ENCODE peak calls at places on chromosomes 4 and X, in four cellular contexts. Z is CD8-positive, alpha-beta T cell; D is PC-9; R is epithelial cell of esophagus. T is an unnamed sample.

GRCh38 chrX:115898382-115899001 is 272.1 kb upstream of the AGTR2 start:
- DNase-seq in Z (no peak), D (peak), R (no peak), T (peak)

GRCh38 chr4:153555730-153556440 is 89.7 kb downstream of the TMEM131L start:
- DNase-seq in Z (no peak), D (no peak), R (no peak), T (no peak)

GRCh38 chrX:82589410-82589809 is 918.7 kb upstream of the POU3F4 start:
- DNase-seq in Z (no peak), D (no peak), R (peak), T (no peak)

GRCh38 chr4:61200991-61201526 is 933 bp downstream of the ADGRL3 start:
- DNase-seq in Z (no peak), D (no peak), R (peak), T (no peak)

GRCh38 chr4:13483142-13484044 is 747 bp downstream of the RAB28 start:
- DNase-seq in Z (peak), D (peak), R (peak), T (peak)

GRCh38 chrX:153643431-153644351 is 3.3 kb upstream of the DUSP9 start:
- DNase-seq in Z (no peak), D (no peak), R (peak), T (no peak)

GRCh38 chr4:187125062-187125461 is 401.4 kb upstream of the FAT1 start:
- DNase-seq in Z (no peak), D (no peak), R (no peak), T (no peak)

GRCh38 chr4:162782096-162782777 is 384.5 kb downstream of the NAF1 start:
- DNase-seq in Z (no peak), D (no peak), R (no peak), T (no peak)

GRCh38 chr4:150579591-150580234 is 2.2 kb upstream of the MAB21L2 start:
- DNase-seq in Z (no peak), D (no peak), R (no peak), T (no peak)

GRCh38 chr4:171759274-171759673 is 53.9 kb upstream of the GALNTL6 start:
- DNase-seq in Z (no peak), D (no peak), R (no peak), T (no peak)

GRCh38 chrX:1945879-1946278 is 331.0 kb downstream of the ASMT start:
- DNase-seq in Z (no peak), D (no peak), R (no peak), T (no peak)

GRCh38 chrX:131763674-131764073 is 219.8 kb downstream of the OR13H1 start:
- DNase-seq in Z (no peak), D (no peak), R (no peak), T (peak)

GRCh38 chr4:169311643-169312365 is 41.0 kb upstream of the SH3RF1 start:
- DNase-seq in Z (no peak), D (no peak), R (peak), T (peak)

GRCh38 chr4:26076000-26076587 is 162.1 kb downstream of the SMIM20 start:
- DNase-seq in Z (no peak), D (no peak), R (peak), T (no peak)

GRCh38 chr4:10151182-10151581 is 34.6 kb upstream of the WDR1 start:
- DNase-seq in Z (no peak), D (no peak), R (no peak), T (peak)

GRCh38 chr4:53790286-53790685 is 199.0 kb upstream of the LNX1 start:
- DNase-seq in Z (no peak), D (no peak), R (no peak), T (no peak)

GRCh38 chr4:110514889-110515479 is 39.0 kb downstream of the ENPEP start:
- DNase-seq in Z (no peak), D (peak), R (peak), T (peak)

GRCh38 chr4:65698631-65699030 is 28.3 kb upstream of the EPHA5 start:
- DNase-seq in Z (no peak), D (no peak), R (no peak), T (no peak)

GRCh38 chr4:138241281-138242075 is 671 bp downstream of the SLC7A11 start:
- DNase-seq in Z (no peak), D (peak), R (peak), T (no peak)

GRCh38 chr4:23425570-23425969 is 464.3 kb downstream of the PPARGC1A start:
- DNase-seq in Z (no peak), D (no peak), R (no peak), T (no peak)

GRCh38 chrX:64642482-64642881 is 247.2 kb upstream of the MTMR8 start:
- DNase-seq in Z (no peak), D (no peak), R (peak), T (peak)

GRCh38 chr4:1374706-1375045 is 27.7 kb downstream of the UVSSA start:
- DNase-seq in Z (no peak), D (no peak), R (no peak), T (no peak)

GRCh38 chrX:123673813-123674212 is 59.0 kb downstream of the THOC2 start:
- DNase-seq in Z (no peak), D (no peak), R (no peak), T (no peak)

GRCh38 chr4:87848622-87849351 is 16.0 kb downstream of the MEPE start:
- DNase-seq in Z (no peak), D (peak), R (peak), T (peak)

GRCh38 chr4:74262522-74262921 is 45.7 kb upstream of the EPGN start:
- DNase-seq in Z (no peak), D (no peak), R (peak), T (no peak)

GRCh38 chrX:12685541-12685940 is 105.7 kb upstream of the PRPS2 start:
- DNase-seq in Z (no peak), D (no peak), R (peak), T (no peak)